ENCODE peak calls at places on chromosome 17, in seven cellular contexts. Y is PC-9, C is H7, U is fibroblast of pulmonary artery, N is HFF-Myc, V is lower leg skin, A is ascending aorta. M is an unnamed sample.

GRCh38 chr17:4500188-4500565 is 1.5 kb downstream of the SPNS2 start:
- DNase-seq in Y (no peak), C (no peak), U (no peak), N (no peak), V (no peak), A (no peak), M (no peak)

GRCh38 chr17:45301674-45302073 is 15.1 kb downstream of the MAP3K14 start:
- DNase-seq in Y (no peak), C (no peak), U (no peak), N (no peak), V (no peak), A (no peak), M (no peak)

GRCh38 chr17:75827291-75828050 is 16.7 kb downstream of the UNC13D start:
- DNase-seq in Y (no peak), C (peak), U (peak), N (no peak), V (peak), A (peak), M (peak)

GRCh38 chr17:45234641-45235040 is 13.0 kb downstream of the FMNL1 start:
- DNase-seq in Y (no peak), C (peak), U (no peak), N (no peak), V (no peak), A (no peak), M (no peak)

GRCh38 chr17:15981208-15981607 is 18.3 kb downstream of the ZSWIM7 start:
- DNase-seq in Y (peak), C (no peak), U (no peak), N (no peak), V (no peak), A (no peak), M (no peak)

GRCh38 chr17:42984486-42984885 is 4.1 kb downstream of the RUNDC1 start:
- DNase-seq in Y (peak), C (no peak), U (peak), N (no peak), V (no peak), A (no peak), M (peak)

GRCh38 chr17:81719410-81720266 is 7.6 kb downstream of the SLC25A10 start:
- DNase-seq in Y (no peak), C (no peak), U (no peak), N (no peak), V (no peak), A (no peak), M (no peak)

GRCh38 chr17:50364715-50365114 is 8.3 kb downstream of the MRPL27 start:
- DNase-seq in Y (no peak), C (peak), U (peak), N (no peak), V (no peak), A (no peak), M (no peak)

GRCh38 chr17:40498281-40499084 is 2.9 kb downstream of the TNS4 start:
- DNase-seq in Y (peak), C (no peak), U (no peak), N (no peak), V (no peak), A (no peak), M (no peak)

GRCh38 chr17:83127431-83128160 is 48.2 kb downstream of the METRNL start:
- DNase-seq in Y (no peak), C (peak), U (no peak), N (no peak), V (peak), A (peak), M (no peak)

GRCh38 chr17:19310151-19310550 is 52.4 kb downstream of the B9D1 start:
- DNase-seq in Y (no peak), C (no peak), U (no peak), N (no peak), V (no peak), A (no peak), M (no peak)

GRCh38 chr17:42002792-42003301 is 14.4 kb downstream of the DNAJC7 start:
- DNase-seq in Y (no peak), C (no peak), U (no peak), N (no peak), V (no peak), A (no peak), M (no peak)

GRCh38 chr17:1186923-1187771 is 7.4 kb upstream of the ABR start:
- DNase-seq in Y (peak), C (peak), U (peak), N (peak), V (peak), A (peak), M (peak)
- H3K4me3 ChIP-seq in Y (no peak), C (no peak), U (no peak), N (no peak), V (no peak), A (peak), M (no peak)

GRCh38 chr17:57567278-57567677 is 177.8 kb downstream of the CCDC182 start:
- DNase-seq in Y (no peak), C (no peak), U (no peak), N (no peak), V (no peak), A (no peak), M (no peak)
- H3K4me3 ChIP-seq in Y (no peak), C (no peak), U (no peak), N (no peak), V (no peak), A (no peak), M (no peak)

GRCh38 chr17:30248786-30249185 is 13.3 kb upstream of the SLC6A4 start:
- DNase-seq in Y (no peak), C (no peak), U (peak), N (no peak), V (no peak), A (peak), M (no peak)
- H3K4me3 ChIP-seq in Y (no peak), C (no peak), U (no peak), N (no peak), V (no peak), A (no peak), M (no peak)

GRCh38 chr17:804541-805435 is 22.6 kb downstream of the MRM3 start:
- DNase-seq in Y (no peak), C (peak), U (no peak), N (no peak), V (no peak), A (no peak), M (no peak)
- H3K4me3 ChIP-seq in Y (no peak), C (no peak), U (no peak), N (no peak), V (no peak), A (no peak), M (no peak)

GRCh38 chr17:77435272-77436057 is 294.7 kb downstream of the SEC14L1 start:
- DNase-seq in Y (no peak), C (no peak), U (no peak), N (no peak), V (no peak), A (no peak), M (no peak)
- H3K4me3 ChIP-seq in Y (no peak), C (no peak), U (no peak), N (no peak), V (no peak), A (no peak), M (no peak)

DNA sequence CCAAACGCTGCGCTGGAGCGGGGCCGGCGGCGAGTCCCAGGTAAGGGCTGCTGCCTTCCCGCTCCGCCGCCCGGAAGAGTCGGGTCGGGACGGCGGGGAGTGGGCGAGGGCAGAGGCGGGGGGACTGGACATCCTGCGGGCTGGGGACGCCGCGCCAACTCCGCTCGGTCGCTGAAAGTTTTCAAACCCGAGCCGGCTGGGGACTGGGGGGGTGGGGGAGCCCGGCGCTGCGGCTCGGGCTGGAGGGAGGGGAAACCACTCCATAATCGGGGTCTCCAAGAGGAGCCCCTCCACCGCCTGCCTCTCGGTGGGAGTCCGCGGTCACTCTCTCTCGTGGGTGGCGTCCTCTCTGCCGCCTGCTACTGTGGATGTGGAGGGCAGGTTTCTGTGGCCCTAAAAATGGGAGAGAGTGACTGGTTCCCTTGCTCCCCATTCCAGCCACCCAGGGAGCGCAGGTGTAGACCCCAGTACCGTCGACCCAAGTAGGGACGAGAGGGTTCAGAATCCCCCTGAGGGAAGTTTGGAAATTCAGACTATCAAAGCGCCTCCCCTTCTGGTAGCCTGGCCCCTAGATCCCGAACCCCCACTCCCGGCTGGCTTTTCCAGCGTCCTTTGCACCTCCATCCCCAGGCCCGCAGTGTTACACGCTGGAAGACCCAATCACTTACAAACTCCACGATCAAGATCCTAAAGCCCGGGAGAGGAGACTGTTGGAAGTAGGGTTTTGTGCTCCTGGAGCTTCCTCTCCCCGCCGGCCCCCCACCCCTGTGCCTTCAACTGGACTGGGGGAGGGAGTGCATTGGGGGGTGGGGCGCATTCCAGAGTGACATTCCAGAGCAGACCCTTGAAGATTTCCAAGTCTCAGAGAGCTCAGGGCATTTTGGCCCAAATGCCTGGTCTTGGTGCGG is 850 bp downstream of the GPRC5C start:
- DNase-seq in Y (no peak), C (peak), U (no peak), N (no peak), V (no peak), A (no peak), M (no peak)
- H3K4me3 ChIP-seq in Y (peak), C (peak), U (peak), N (no peak), V (peak), A (peak), M (no peak)

GRCh38 chr17:61405686-61406542 is 6.3 kb downstream of the TBX2 start:
- DNase-seq in Y (no peak), C (peak), U (no peak), N (no peak), V (no peak), A (no peak), M (no peak)

GRCh38 chr17:61403846-61404701 is 4.4 kb downstream of the TBX2 start:
- DNase-seq in Y (no peak), C (peak), U (no peak), N (no peak), V (no peak), A (no peak), M (no peak)

GRCh38 chr17:61402978-61403845 is 3.6 kb downstream of the TBX2 start:
- DNase-seq in Y (no peak), C (peak), U (no peak), N (no peak), V (no peak), A (no peak), M (peak)

GRCh38 chr17:61405047-61405685 is 5.5 kb downstream of the TBX2 start:
- DNase-seq in Y (no peak), C (peak), U (no peak), N (no peak), V (no peak), A (no peak), M (peak)

DNA sequence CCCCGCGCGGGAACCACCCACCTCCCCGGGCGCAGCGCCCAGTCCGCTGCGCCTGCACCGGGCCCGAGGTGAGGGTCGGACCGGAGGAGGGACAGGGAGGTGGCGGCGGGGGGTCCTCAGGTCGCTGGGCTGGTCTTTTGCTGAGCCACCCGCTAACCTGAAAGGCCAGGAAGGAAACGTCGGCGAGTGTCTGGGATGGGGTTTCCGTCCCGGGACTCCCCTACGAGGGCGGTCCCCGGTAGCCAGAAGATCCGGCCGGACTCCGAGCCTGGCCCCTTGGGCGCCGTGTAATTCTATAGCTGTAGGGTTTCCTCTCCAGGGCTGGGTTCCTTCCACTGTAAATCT is 5.0 kb downstream of the TBX2 start:
- DNase-seq in Y (no peak), C (peak), U (no peak), N (no peak), V (no peak), A (no peak), M (no peak)
- H3K4me3 ChIP-seq in Y (no peak), C (peak), U (no peak), N (peak), V (no peak), A (peak), M (no peak)

GRCh38 chr17:51588063-51588462 is 327.7 kb downstream of the UTP18 start:
- DNase-seq in Y (no peak), C (no peak), U (no peak), N (no peak), V (no peak), A (no peak), M (no peak)

GRCh38 chr17:51580869-51581268 is 320.5 kb downstream of the UTP18 start:
- DNase-seq in Y (no peak), C (no peak), U (no peak), N (no peak), V (no peak), A (no peak), M (no peak)

GRCh38 chr17:51590071-51590470 is 329.7 kb downstream of the UTP18 start:
- DNase-seq in Y (no peak), C (no peak), U (no peak), N (no peak), V (no peak), A (no peak), M (no peak)

GRCh38 chr17:51585514-51586104 is 325.3 kb downstream of the UTP18 start:
- DNase-seq in Y (no peak), C (peak), U (no peak), N (no peak), V (no peak), A (no peak), M (no peak)
- H3K4me3 ChIP-seq in Y (no peak), C (no peak), U (no peak), N (no peak), V (no peak), A (no peak), M (no peak)

M was measured in cardiac fibroblast.